ENCODE peak calls at places on chromosomes 2 and 18, in five cellular contexts. One of them, this sample, is unnamed.

GRCh38 chr18:63982361-63982760 is 12.5 kb downstream of the SERPINB8 start:
- DNase-seq in K562: no peak
- DNase-seq in IMR-90: no peak
- DNase-seq in SK-N-SH: no peak
- DNase-seq in A549: no peak
- DNase-seq in this sample: no peak

GRCh38 chr2:172791953-172792352 is 56.3 kb downstream of the RAPGEF4 start:
- DNase-seq in IMR-90: no peak
- DNase-seq in K562: no peak
- DNase-seq in A549: no peak
- DNase-seq in SK-N-SH: no peak
- DNase-seq in this sample: no peak

GRCh38 chr2:36485521-36485920 is 112.4 kb downstream of the FEZ2 start:
- DNase-seq in SK-N-SH: no peak
- DNase-seq in A549: peak
- DNase-seq in K562: no peak
- DNase-seq in IMR-90: peak
- DNase-seq in this sample: no peak

GRCh38 chr18:77230645-77231044 is 19.0 kb upstream of the GALR1 start:
- DNase-seq in IMR-90: no peak
- DNase-seq in A549: no peak
- DNase-seq in K562: no peak
- DNase-seq in SK-N-SH: no peak
- DNase-seq in this sample: no peak

GRCh38 chr2:636151-636621 is 41.0 kb downstream of the TMEM18 start:
- DNase-seq in A549: no peak
- DNase-seq in K562: no peak
- DNase-seq in IMR-90: no peak
- DNase-seq in SK-N-SH: no peak
- DNase-seq in this sample: no peak

GRCh38 chr2:98809116-98809515 is 78.2 kb upstream of the MGAT4A start:
- DNase-seq in K562: no peak
- DNase-seq in SK-N-SH: no peak
- DNase-seq in IMR-90: no peak
- DNase-seq in A549: no peak
- DNase-seq in this sample: no peak

GRCh38 chr2:187783446-187783845 is 229.2 kb upstream of the TFPI start:
- DNase-seq in K562: no peak
- DNase-seq in SK-N-SH: no peak
- DNase-seq in IMR-90: no peak
- DNase-seq in A549: peak
- DNase-seq in this sample: no peak

GRCh38 chr2:42493885-42494433 is at the start of gene KCNG3:
- DNase-seq in SK-N-SH: peak
- DNase-seq in K562: peak
- DNase-seq in A549: peak
- DNase-seq in IMR-90: peak
- DNase-seq in this sample: peak

GRCh38 chr18:43680096-43680495 is 402.8 kb upstream of the SYT4 start:
- DNase-seq in IMR-90: no peak
- DNase-seq in K562: no peak
- DNase-seq in A549: no peak
- DNase-seq in SK-N-SH: no peak
- DNase-seq in this sample: no peak

GRCh38 chr2:133530645-133531044 is 37.6 kb downstream of the NCKAP5 start:
- DNase-seq in IMR-90: no peak
- DNase-seq in SK-N-SH: no peak
- DNase-seq in K562: no peak
- DNase-seq in A549: no peak
- DNase-seq in this sample: no peak

GRCh38 chr2:46521215-46521683 is 41.9 kb downstream of the TMEM247 start:
- DNase-seq in SK-N-SH: no peak
- DNase-seq in IMR-90: peak
- DNase-seq in K562: no peak
- DNase-seq in A549: no peak
- DNase-seq in this sample: no peak

GRCh38 chr2:237144516-237144915 is 58.8 kb downstream of the COPS8 start:
- DNase-seq in K562: no peak
- DNase-seq in IMR-90: no peak
- DNase-seq in A549: no peak
- DNase-seq in SK-N-SH: no peak
- DNase-seq in this sample: no peak

GRCh38 chr18:78764544-78764943 is 215.1 kb upstream of the SALL3 start:
- DNase-seq in K562: no peak
- DNase-seq in SK-N-SH: no peak
- DNase-seq in A549: no peak
- DNase-seq in IMR-90: no peak
- DNase-seq in this sample: no peak

GRCh38 chr2:101427240-101427639 is 39.9 kb upstream of the CREG2 start:
- DNase-seq in A549: no peak
- DNase-seq in IMR-90: no peak
- DNase-seq in K562: no peak
- DNase-seq in SK-N-SH: no peak
- DNase-seq in this sample: no peak

GRCh38 chr2:49948091-49948490 is 793.8 kb upstream of the FSHR start:
- DNase-seq in A549: no peak
- DNase-seq in SK-N-SH: no peak
- DNase-seq in K562: no peak
- DNase-seq in IMR-90: no peak
- DNase-seq in this sample: no peak

GRCh38 chr2:217994776-217995274 is 8.0 kb downstream of the TNS1 start:
- DNase-seq in SK-N-SH: no peak
- DNase-seq in K562: no peak
- DNase-seq in IMR-90: peak
- DNase-seq in A549: peak
- DNase-seq in this sample: no peak

GRCh38 chr2:95292623-95293260 is 4.4 kb upstream of the KCNIP3 start:
- DNase-seq in IMR-90: no peak
- DNase-seq in SK-N-SH: no peak
- DNase-seq in A549: no peak
- DNase-seq in K562: no peak
- DNase-seq in this sample: no peak

GRCh38 chr2:98912221-98912851 is 23.7 kb downstream of the CRACDL start:
- DNase-seq in A549: peak
- DNase-seq in K562: no peak
- DNase-seq in IMR-90: peak
- DNase-seq in SK-N-SH: peak
- DNase-seq in this sample: peak

GRCh38 chr2:1625281-1626001 is 118.9 kb downstream of the PXDN start:
- DNase-seq in K562: no peak
- DNase-seq in A549: no peak
- DNase-seq in SK-N-SH: peak
- DNase-seq in IMR-90: peak
- DNase-seq in this sample: peak

GRCh38 chr2:121547646-121548045 is 17.0 kb downstream of the RNU4ATAC start:
- DNase-seq in A549: no peak
- DNase-seq in IMR-90: no peak
- DNase-seq in SK-N-SH: no peak
- DNase-seq in K562: no peak
- DNase-seq in this sample: no peak

GRCh38 chr18:47108373-47108772 is 41.9 kb downstream of the HDHD2 start:
- DNase-seq in K562: no peak
- DNase-seq in A549: no peak
- DNase-seq in IMR-90: no peak
- DNase-seq in SK-N-SH: no peak
- DNase-seq in this sample: no peak

GRCh38 chr2:106269591-106270291 is 75.6 kb upstream of the UXS1 start:
- DNase-seq in K562: peak
- DNase-seq in A549: peak
- DNase-seq in IMR-90: no peak
- DNase-seq in SK-N-SH: peak
- DNase-seq in this sample: peak

GRCh38 chr2:236177604-236177966 is 9.4 kb upstream of the GBX2 start:
- DNase-seq in IMR-90: peak
- DNase-seq in A549: peak
- DNase-seq in SK-N-SH: peak
- DNase-seq in K562: peak
- DNase-seq in this sample: peak

GRCh38 chr2:231058761-231059550 is 2.3 kb downstream of the PSMD1 start:
- DNase-seq in K562: no peak
- DNase-seq in IMR-90: peak
- DNase-seq in SK-N-SH: no peak
- DNase-seq in A549: no peak
- DNase-seq in this sample: no peak

DNA sequence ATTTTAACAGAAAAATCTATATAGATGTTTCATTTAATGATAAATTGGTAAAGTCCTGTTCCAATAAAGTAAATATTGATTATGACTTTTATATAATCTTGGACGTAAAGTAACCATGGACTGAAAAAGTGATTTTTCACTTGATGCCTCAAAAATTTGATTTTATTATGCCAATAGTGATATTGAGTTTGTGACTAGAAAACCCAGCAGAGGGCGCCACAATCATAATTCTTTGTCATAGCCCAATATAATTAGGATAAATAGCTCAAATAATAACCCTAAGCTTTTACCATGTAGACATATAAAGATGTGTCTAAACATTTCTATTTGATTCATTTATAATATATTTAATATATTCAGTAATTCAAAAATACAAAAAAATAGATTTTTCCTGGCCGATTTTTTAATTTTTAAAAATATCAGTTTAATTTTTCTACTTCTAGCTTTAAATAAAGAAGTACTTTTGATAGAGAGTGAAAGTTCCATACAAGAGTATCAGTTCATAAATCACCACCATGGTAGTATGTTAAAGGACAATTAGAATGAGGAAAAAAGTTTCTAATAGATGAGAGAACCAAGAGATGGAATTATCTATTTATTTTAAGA is 30.7 kb downstream of the CAMKMT start:
- DNase-seq in A549: peak
- DNase-seq in SK-N-SH: peak
- DNase-seq in IMR-90: peak
- DNase-seq in K562: no peak
- DNase-seq in this sample: no peak
- TF ChIP-seq RAD21 in A549: peak
- TF ChIP-seq RAD21 in SK-N-SH: peak
- TF ChIP-seq RAD21 in IMR-90: peak
- TF ChIP-seq RAD21 in K562: peak
- TF ChIP-seq RAD21 in this sample: peak

GRCh38 chr2:136874258-136874657 is 108.9 kb downstream of the THSD7B start:
- DNase-seq in K562: no peak
- DNase-seq in IMR-90: no peak
- DNase-seq in A549: peak
- DNase-seq in SK-N-SH: peak
- DNase-seq in this sample: no peak
- TF ChIP-seq RAD21 in K562: no peak
- TF ChIP-seq RAD21 in IMR-90: no peak
- TF ChIP-seq RAD21 in A549: no peak
- TF ChIP-seq RAD21 in SK-N-SH: peak
- TF ChIP-seq RAD21 in this sample: peak

GRCh38 chr2:168970860-168971650 is 60.1 kb downstream of the ABCB11 start:
- DNase-seq in K562: no peak
- DNase-seq in IMR-90: no peak
- DNase-seq in A549: no peak
- DNase-seq in SK-N-SH: no peak
- DNase-seq in this sample: no peak

GRCh38 chr2:168974370-168974769 is 56.8 kb downstream of the ABCB11 start:
- DNase-seq in SK-N-SH: no peak
- DNase-seq in A549: no peak
- DNase-seq in K562: no peak
- DNase-seq in IMR-90: no peak
- DNase-seq in this sample: no peak

GRCh38 chr2:168978461-168978861 is 52.7 kb downstream of the ABCB11 start:
- DNase-seq in SK-N-SH: no peak
- DNase-seq in IMR-90: no peak
- DNase-seq in K562: no peak
- DNase-seq in A549: no peak
- DNase-seq in this sample: no peak

GRCh38 chr2:168977608-168978007 is 53.5 kb downstream of the ABCB11 start:
- DNase-seq in SK-N-SH: no peak
- DNase-seq in K562: no peak
- DNase-seq in IMR-90: no peak
- DNase-seq in A549: no peak
- DNase-seq in this sample: no peak

DNA sequence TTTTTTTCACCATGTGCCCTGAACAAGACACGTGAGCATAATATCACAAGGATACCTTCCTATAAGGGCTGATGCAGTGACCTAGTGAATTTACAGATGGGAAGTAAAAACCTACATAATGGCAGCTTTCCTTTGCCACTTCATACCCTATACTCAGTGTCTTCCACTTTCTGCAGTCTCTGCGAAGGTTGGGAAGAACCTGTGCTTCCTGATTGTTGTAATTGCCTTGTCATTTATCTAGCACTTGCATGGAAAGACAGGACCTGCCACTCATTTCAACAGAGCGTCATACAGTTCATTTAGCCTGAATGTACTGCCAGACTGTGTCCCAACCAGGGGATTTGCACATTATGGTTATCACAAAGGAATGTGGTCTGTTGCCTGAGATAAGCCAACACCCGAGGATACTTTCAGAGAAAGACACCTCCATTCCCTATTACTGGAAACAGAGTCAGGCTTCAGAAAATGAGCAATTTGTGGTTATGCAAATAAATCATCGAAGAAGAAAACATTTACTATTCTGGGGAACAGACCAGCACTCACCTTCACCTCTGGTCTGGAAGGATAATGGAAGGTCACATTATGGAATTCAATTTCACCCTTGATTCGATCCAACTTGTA is 55.0 kb downstream of the ABCB11 start:
- DNase-seq in A549: no peak
- DNase-seq in IMR-90: no peak
- DNase-seq in K562: peak
- DNase-seq in SK-N-SH: no peak
- DNase-seq in this sample: no peak
- TF ChIP-seq RAD21 in A549: no peak
- TF ChIP-seq RAD21 in IMR-90: no peak
- TF ChIP-seq RAD21 in K562: no peak
- TF ChIP-seq RAD21 in SK-N-SH: no peak
- TF ChIP-seq RAD21 in this sample: no peak

GRCh38 chr2:85791704-85792565 is 38.1 kb downstream of the ATOH8 start:
- DNase-seq in A549: no peak
- DNase-seq in SK-N-SH: no peak
- DNase-seq in K562: no peak
- DNase-seq in IMR-90: no peak
- DNase-seq in this sample: no peak

GRCh38 chr2:85790499-85790898 is 36.7 kb downstream of the ATOH8 start:
- DNase-seq in K562: no peak
- DNase-seq in A549: no peak
- DNase-seq in SK-N-SH: no peak
- DNase-seq in IMR-90: no peak
- DNase-seq in this sample: no peak

GRCh38 chr2:85789271-85789670 is 35.5 kb downstream of the ATOH8 start:
- DNase-seq in A549: no peak
- DNase-seq in SK-N-SH: no peak
- DNase-seq in IMR-90: no peak
- DNase-seq in K562: no peak
- DNase-seq in this sample: no peak

GRCh38 chr2:85788603-85789002 is 34.8 kb downstream of the ATOH8 start:
- DNase-seq in SK-N-SH: no peak
- DNase-seq in IMR-90: no peak
- DNase-seq in A549: no peak
- DNase-seq in K562: no peak
- DNase-seq in this sample: no peak

DNA sequence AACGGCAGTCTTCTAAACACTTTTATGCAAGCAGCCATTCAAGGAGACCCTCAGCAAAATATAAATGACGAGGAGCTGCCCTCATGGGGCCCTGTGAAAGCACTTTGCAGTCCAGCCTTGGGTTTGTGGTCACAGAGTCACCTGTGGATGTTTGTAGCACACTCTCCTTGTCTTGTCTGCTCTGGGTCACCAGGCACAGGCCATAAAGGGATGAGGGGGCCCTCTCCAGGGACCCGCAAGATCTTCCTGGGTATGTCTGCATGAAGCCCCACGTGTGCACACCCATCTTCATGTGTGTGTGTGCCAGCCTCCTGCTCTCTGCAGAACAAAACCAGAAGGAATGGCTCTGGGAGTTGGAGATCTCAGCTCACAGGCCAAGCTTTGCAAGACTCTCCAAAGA is 36.2 kb downstream of the ATOH8 start:
- DNase-seq in A549: no peak
- DNase-seq in K562: no peak
- DNase-seq in IMR-90: no peak
- DNase-seq in SK-N-SH: no peak
- DNase-seq in this sample: no peak
- TF ChIP-seq RAD21 in A549: no peak
- TF ChIP-seq RAD21 in K562: no peak
- TF ChIP-seq RAD21 in IMR-90: no peak
- TF ChIP-seq RAD21 in SK-N-SH: no peak
- TF ChIP-seq RAD21 in this sample: no peak